ENCODE peak calls at places on chromosomes 16 and 17, in eight cellular contexts. D is stimulated activated CD4-positive, alpha-beta T cell treated with anti-CD3 and anti-CD28 coated beads, Interleukin-4, amount 100 ng/mL, for 1 hour; W is T-cell; J is epithelial cell of proximal tubule; K is mesothelial cell of epicardium; U is sigmoid colon; I is globus pallidus; L is activated B cell treated with CpG ODN at 0.5 μM for 24 hours. Z is an unnamed sample.

GRCh38 chr16:920722-921121 is 50.1 kb downstream of the LMF1 start:
- DNase-seq in K (no peak), U (no peak), I (peak), J (no peak), L (no peak), W (no peak), D (no peak), Z (no peak)

GRCh38 chr16:80752563-80752962 is 51.8 kb downstream of the CDYL2 start:
- DNase-seq in U (no peak), I (no peak), L (no peak), J (no peak), K (no peak), W (no peak), D (no peak), Z (no peak)

GRCh38 chr17:49315974-49316570 is 46.0 kb downstream of the ZNF652 start:
- DNase-seq in K (no peak), L (no peak), W (no peak), D (no peak), U (no peak), I (peak), J (no peak), Z (no peak)

GRCh38 chr16:65123846-65124513 is 2.1 kb upstream of the CDH11 start:
- DNase-seq in I (no peak), W (no peak), L (no peak), U (peak), K (no peak), D (no peak), J (no peak), Z (no peak)

GRCh38 chr17:43697937-43698336 is 36.2 kb upstream of the MEOX1 start:
- DNase-seq in U (no peak), J (no peak), D (no peak), I (no peak), W (no peak), L (no peak), K (no peak), Z (no peak)

GRCh38 chr16:24178496-24178895 is 77.6 kb upstream of the CACNG3 start:
- DNase-seq in U (no peak), D (peak), J (no peak), K (no peak), L (no peak), I (no peak), W (no peak), Z (no peak)

GRCh38 chr17:66339563-66339962 is 37.1 kb downstream of the PRKCA start:
- DNase-seq in W (no peak), I (no peak), U (no peak), K (no peak), J (no peak), L (no peak), D (no peak), Z (no peak)

GRCh38 chr17:38796451-38796850 is 2.9 kb downstream of the PIP4K2B start:
- DNase-seq in U (no peak), D (no peak), J (no peak), L (no peak), I (no peak), K (no peak), W (no peak), Z (no peak)

GRCh38 chr17:8855477-8856204 is 11.8 kb downstream of the PIK3R6 start:
- DNase-seq in L (no peak), I (no peak), J (no peak), W (no peak), U (no peak), D (no peak), K (no peak), Z (no peak)

GRCh38 chr17:75266315-75267145 is 4.5 kb downstream of the MIF4GD start:
- DNase-seq in W (no peak), I (peak), D (no peak), L (no peak), K (no peak), U (no peak), J (no peak), Z (no peak)

GRCh38 chr17:64393000-64393402 is 2.3 kb upstream of the PECAM1 start:
- DNase-seq in U (no peak), J (no peak), D (peak), K (no peak), L (no peak), I (no peak), W (peak), Z (no peak)

GRCh38 chr16:4414187-4414909 is 2.0 kb downstream of the CORO7 start:
- DNase-seq in J (no peak), K (no peak), I (no peak), D (peak), U (no peak), L (peak), W (peak), Z (peak)

GRCh38 chr17:18028684-18029540 is 10.1 kb downstream of the ATPAF2 start:
- DNase-seq in K (no peak), I (no peak), L (no peak), J (no peak), U (no peak), W (no peak), D (no peak), Z (no peak)